ENCODE peak calls at places on chromosomes 3 and 15, in four cellular contexts. L is effector CD4-positive, alpha-beta T cell; I is LNCaP clone FGC; S is dorsolateral prefrontal cortex. J is an unnamed sample.

GRCh38 chr3:141212555-141212954 is 19.1 kb upstream of the PXYLP1 start:
- DNase-seq in S (no peak), L (no peak), I (no peak), J (no peak)

GRCh38 chr3:41915353-41915752 is 46.5 kb downstream of the ULK4 start:
- DNase-seq in I (no peak), S (no peak), L (no peak), J (no peak)

GRCh38 chr15:87733005-87733404 is 523.5 kb downstream of the NTRK3 start:
- DNase-seq in S (no peak), L (no peak), I (no peak), J (peak)

GRCh38 chr15:67126551-67127333 is 61.3 kb downstream of the SMAD3 start:
- DNase-seq in I (no peak), S (no peak), L (no peak), J (peak)

GRCh38 chr3:25916286-25916685 is 126.4 kb downstream of the OXSM start:
- DNase-seq in L (no peak), I (peak), S (no peak), J (no peak)

GRCh38 chr3:66723231-66723630 is 222.4 kb upstream of the LRIG1 start:
- DNase-seq in I (no peak), S (no peak), L (no peak), J (peak)

GRCh38 chr15:63350178-63350621 is 31.4 kb downstream of the CA12 start:
- DNase-seq in L (no peak), I (no peak), S (no peak), J (no peak)

GRCh38 chr3:107753494-107753893 is 230.7 kb downstream of the BBX start:
- DNase-seq in S (peak), L (no peak), I (no peak), J (peak)

GRCh38 chr3:29899011-29899410 is 618.1 kb downstream of the RBMS3 start:
- DNase-seq in S (no peak), I (no peak), L (no peak), J (no peak)

GRCh38 chr15:70258369-70259029 is 160.8 kb upstream of the TLE3 start:
- DNase-seq in S (no peak), L (peak), I (no peak), J (no peak)

GRCh38 chr15:70092462-70092850 is 5.3 kb downstream of the TLE3 start:
- DNase-seq in S (no peak), I (no peak), L (no peak), J (no peak)

GRCh38 chr3:32781211-32781968 is 36.4 kb upstream of the TRIM71 start:
- DNase-seq in L (peak), S (peak), I (peak), J (peak)

GRCh38 chr3:26657406-26657976 is 34.9 kb downstream of the LRRC3B start:
- DNase-seq in L (no peak), S (no peak), I (no peak), J (no peak)

GRCh38 chr3:183698318-183698731 is 728 bp downstream of the YEATS2 start:
- DNase-seq in L (no peak), S (peak), I (no peak), J (peak)

GRCh38 chr3:178367817-178368617 is 168.2 kb upstream of the KCNMB2 start:
- DNase-seq in L (no peak), I (peak), S (peak), J (no peak)

GRCh38 chr15:56917652-56918045 is 795 bp upstream of the TCF12 start:
- DNase-seq in S (no peak), I (no peak), L (no peak), J (no peak)

GRCh38 chr3:9135526-9135925 is 113.9 kb downstream of the SRGAP3 start:
- DNase-seq in I (no peak), S (no peak), L (no peak), J (no peak)

GRCh38 chr3:42690191-42690590 is 4.9 kb downstream of the KLHL40 start:
- DNase-seq in S (no peak), I (no peak), L (no peak), J (no peak)

GRCh38 chr15:29128671-29129070 is 141.0 kb downstream of the NSMCE3 start:
- DNase-seq in I (no peak), S (no peak), L (no peak), J (no peak)

GRCh38 chr15:34437687-34438086 is at the start of gene GOLGA8A:
- DNase-seq in S (peak), L (peak), I (no peak), J (peak)

GRCh38 chr15:44064706-44065105 is 130.4 kb downstream of the FRMD5 start:
- DNase-seq in S (no peak), L (no peak), I (no peak), J (no peak)

GRCh38 chr15:69480932-69481331 is 28.3 kb downstream of the RPLP1 start:
- DNase-seq in L (no peak), S (no peak), I (no peak), J (no peak)

GRCh38 chr3:141352262-141352984 is 15.9 kb upstream of the ZBTB38 start:
- DNase-seq in S (no peak), I (no peak), L (no peak), J (no peak)

GRCh38 chr3:173465112-173465511 is 67.6 kb downstream of the NLGN1 start:
- DNase-seq in I (no peak), S (no peak), L (no peak), J (peak)

GRCh38 chr15:29348308-29348914 is 78.8 kb upstream of the NSMCE3 start:
- DNase-seq in S (peak), I (no peak), L (no peak), J (no peak)

GRCh38 chr3:134711284-134711683 is 60.5 kb upstream of the KY start:
- DNase-seq in L (no peak), S (no peak), I (no peak), J (peak)

GRCh38 chr3:124850633-124851032 is 36.5 kb downstream of the ITGB5 start:
- DNase-seq in L (no peak), I (no peak), S (no peak), J (peak)

GRCh38 chr3:112640864-112641751 is at the start of gene CCDC80:
- DNase-seq in I (no peak), L (no peak), S (no peak), J (peak)

GRCh38 chr3:13308406-13308805 is 111.7 kb downstream of the NUP210 start:
- DNase-seq in I (peak), L (no peak), S (peak), J (peak)

GRCh38 chr15:63380828-63381282 is 791 bp downstream of the CA12 start:
- DNase-seq in L (no peak), I (no peak), S (no peak), J (peak)

GRCh38 chr3:13091898-13092620 is 18.8 kb upstream of the IQSEC1 start:
- DNase-seq in L (peak), I (peak), S (peak), J (peak)

GRCh38 chr3:25782636-25782937 is 656 bp downstream of the NGLY1 start:
- DNase-seq in I (no peak), S (no peak), L (no peak), J (no peak)

GRCh38 chr3:67196677-67197076 is 198.6 kb downstream of the KBTBD8 start:
- DNase-seq in S (no peak), I (no peak), L (no peak), J (no peak)

GRCh38 chr3:22887664-22888291 is 315.3 kb upstream of the UBE2E2 start:
- DNase-seq in L (no peak), I (peak), S (peak), J (peak)

GRCh38 chr3:71546781-71547180 is 36.7 kb downstream of the FOXP1 start:
- DNase-seq in I (no peak), S (no peak), L (no peak), J (no peak)

J was measured in ELR.